ENCODE peak calls at places on chromosomes 7 and 10, in eight cellular contexts. F, Z, O, Q, T, W, K and A are unnamed samples. For H3K4me1, the result is how much of the 10 kb centered on the place peaks cover.

GRCh38 chr7:73668103-73668937 is 689 bp downstream of the VPS37D start:
- DNase-seq in F (no peak), Z (no peak), O (no peak), Q (no peak), T (no peak), W (peak), K (no peak), A (no peak)

GRCh38 chr10:49733866-49734265 is 28.3 kb downstream of the OGDHL start:
- DNase-seq in F (no peak), Z (no peak), O (no peak), Q (no peak), T (no peak), W (no peak), K (no peak), A (peak)

GRCh38 chr10:80486151-80486692 is 32.1 kb downstream of the TSPAN14 start:
- DNase-seq in F (no peak), Z (no peak), O (no peak), Q (no peak), T (no peak), W (peak), K (peak), A (peak)

GRCh38 chr7:114508096-114508495 is 93.5 kb downstream of the FOXP2 start:
- DNase-seq in F (no peak), Z (no peak), O (no peak), Q (no peak), T (no peak), W (no peak), K (no peak), A (no peak)

GRCh38 chr7:119256446-119257131 is 1016.4 kb upstream of the KCND2 start:
- DNase-seq in F (no peak), Z (no peak), O (no peak), Q (no peak), T (no peak), W (no peak), K (no peak), A (no peak)

GRCh38 chr10:111072232-111072631 is 4.6 kb upstream of the ADRA2A start:
- DNase-seq in F (no peak), Z (no peak), O (no peak), Q (no peak), T (no peak), W (no peak), K (no peak), A (no peak)

GRCh38 chr7:257647-257992 is 32.4 kb upstream of the FOXL3 start:
- DNase-seq in F (no peak), Z (no peak), O (no peak), Q (no peak), T (peak), W (no peak), K (no peak), A (no peak)

GRCh38 chr7:41097501-41097900 is 605.4 kb downstream of the INHBA start:
- DNase-seq in F (no peak), Z (no peak), O (no peak), Q (no peak), T (no peak), W (no peak), K (no peak), A (no peak)

GRCh38 chr7:132386249-132386681 is 190.0 kb downstream of the PLXNA4 start:
- DNase-seq in F (peak), Z (no peak), O (peak), Q (no peak), T (peak), W (peak), K (peak), A (no peak)

GRCh38 chr7:50728184-50728583 is 54.5 kb downstream of the GRB10 start:
- DNase-seq in F (no peak), Z (no peak), O (no peak), Q (no peak), T (no peak), W (no peak), K (no peak), A (no peak)

GRCh38 chr7:1106063-1106782 is 18.3 kb downstream of the GPER1 start:
- DNase-seq in F (no peak), Z (no peak), O (no peak), Q (no peak), T (peak), W (peak), K (no peak), A (no peak)

GRCh38 chr10:50577681-50578350 is 45.9 kb downstream of the SGMS1 start:
- DNase-seq in F (peak), Z (peak), O (no peak), Q (no peak), T (no peak), W (peak), K (peak), A (no peak)

GRCh38 chr10:76711374-76711997 is 926.1 kb downstream of the KCNMA1 start:
- DNase-seq in F (no peak), Z (no peak), O (no peak), Q (no peak), T (no peak), W (no peak), K (no peak), A (no peak)

GRCh38 chr7:98073047-98073446 is 33.6 kb upstream of the LMTK2 start:
- DNase-seq in F (no peak), Z (no peak), O (no peak), Q (no peak), T (no peak), W (no peak), K (no peak), A (peak)

GRCh38 chr10:21528452-21529235 is 3.2 kb upstream of the SKIDA1 start:
- DNase-seq in F (no peak), Z (no peak), O (no peak), Q (no peak), T (no peak), W (no peak), K (no peak), A (no peak)

GRCh38 chr10:56561336-56561735 is 200.3 kb upstream of the ZWINT start:
- DNase-seq in F (no peak), Z (no peak), O (no peak), Q (no peak), T (no peak), W (no peak), K (no peak), A (no peak)

GRCh38 chr7:98265841-98266271 is 13.8 kb upstream of the TECPR1 start:
- DNase-seq in F (no peak), Z (no peak), O (no peak), Q (no peak), T (no peak), W (no peak), K (no peak), A (no peak)

GRCh38 chr7:47382200-47382599 is 199.7 kb downstream of the TNS3 start:
- DNase-seq in F (no peak), Z (no peak), O (no peak), Q (no peak), T (no peak), W (no peak), K (peak), A (no peak)

GRCh38 chr7:147833549-147833948 is 757.0 kb upstream of the C7orf33 start:
- DNase-seq in F (no peak), Z (no peak), O (no peak), Q (no peak), T (no peak), W (no peak), K (no peak), A (no peak)

GRCh38 chr10:116670706-116671105 is 50.0 kb downstream of the PNLIPRP2 start:
- DNase-seq in F (no peak), Z (no peak), O (no peak), Q (no peak), T (no peak), W (no peak), K (no peak), A (peak)

GRCh38 chr7:81029523-81029922 is 110.7 kb upstream of the SEMA3C start:
- DNase-seq in F (no peak), Z (no peak), O (no peak), Q (no peak), T (no peak), W (no peak), K (no peak), A (no peak)

GRCh38 chr10:76285012-76285411 is 853.6 kb downstream of the LRMDA start:
- DNase-seq in F (no peak), Z (no peak), O (no peak), Q (no peak), T (no peak), W (no peak), K (no peak), A (no peak)

GRCh38 chr10:86022906-86023305 is 343.7 kb downstream of the GRID1 start:
- DNase-seq in F (no peak), Z (no peak), O (no peak), Q (no peak), T (no peak), W (no peak), K (no peak), A (no peak)

GRCh38 chr7:25858562-25859411 is 293.2 kb upstream of the NFE2L3 start:
- DNase-seq in F (no peak), Z (no peak), O (no peak), Q (no peak), T (no peak), W (no peak), K (no peak), A (no peak)

GRCh38 chr10:11265486-11265885 is 247.8 kb downstream of the CELF2 start:
- DNase-seq in F (no peak), Z (no peak), O (no peak), Q (no peak), T (no peak), W (no peak), K (no peak), A (no peak)

GRCh38 chr7:106604303-106604918 is 56.5 kb downstream of the CCDC71L start:
- DNase-seq in F (no peak), Z (no peak), O (no peak), Q (no peak), T (no peak), W (no peak), K (no peak), A (no peak)

GRCh38 chr7:37445064-37445723 is 3.5 kb downstream of the ELMO1 start:
- DNase-seq in F (peak), Z (no peak), O (no peak), Q (no peak), T (no peak), W (no peak), K (no peak), A (no peak)

GRCh38 chr10:88064608-88065383 is 201.4 kb downstream of the PTEN start:
- DNase-seq in F (peak), Z (peak), O (peak), Q (peak), T (peak), W (peak), K (peak), A (peak)

GRCh38 chr10:132407846-132408278 is 10.9 kb downstream of the PWWP2B start:
- DNase-seq in F (no peak), Z (peak), O (no peak), Q (no peak), T (peak), W (peak), K (peak), A (no peak)

GRCh38 chr7:26101471-26102151 is 50.4 kb upstream of the NFE2L3 start:
- DNase-seq in F (peak), Z (no peak), O (no peak), Q (no peak), T (no peak), W (no peak), K (no peak), A (no peak)

GRCh38 chr10:69685802-69686585 is 55.9 kb downstream of the FAM241B start:
- DNase-seq in F (no peak), Z (no peak), O (peak), Q (no peak), T (peak), W (peak), K (peak), A (no peak)

GRCh38 chr7:84939442-84939841 is 247.4 kb downstream of the SEMA3D start:
- DNase-seq in F (no peak), Z (no peak), O (no peak), Q (no peak), T (no peak), W (peak), K (no peak), A (no peak)

GRCh38 chr7:75699993-75700392 is 38.7 kb downstream of the HIP1 start:
- DNase-seq in F (no peak), Z (no peak), O (no peak), Q (no peak), T (no peak), W (no peak), K (no peak), A (no peak)
- H3K4me1 ChIP-seq in F (under half), Z (under half), O (under half), Q (under half), T (under half), W (under half), K (under half), A (under half)

DNA sequence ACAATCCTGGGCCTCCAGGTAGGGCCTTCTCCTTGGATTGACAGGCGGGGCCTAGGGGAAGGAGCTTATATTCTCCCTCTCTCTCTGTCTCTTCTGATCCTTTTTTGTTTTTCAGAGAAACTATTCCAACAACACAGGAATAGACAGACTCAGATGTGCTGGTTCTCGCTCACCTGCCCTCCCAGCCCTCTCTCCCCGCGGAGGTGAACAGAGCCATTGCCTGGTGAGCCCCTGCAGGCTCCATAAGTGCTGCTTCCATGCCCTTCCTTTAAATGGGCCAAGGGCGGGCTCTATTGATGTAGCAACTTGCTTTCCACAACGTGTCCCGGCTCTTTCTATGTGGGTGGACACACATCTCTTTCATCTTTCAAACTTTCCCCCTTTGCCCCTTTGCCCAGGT is 47.2 kb upstream of the IGFBP3 start:
- DNase-seq in F (no peak), Z (no peak), O (no peak), Q (no peak), T (no peak), W (no peak), K (no peak), A (peak)
- H3K27ac ChIP-seq in F (no peak), Z (no peak), O (no peak), Q (no peak), T (no peak), W (no peak), K (no peak), A (no peak)

DNA sequence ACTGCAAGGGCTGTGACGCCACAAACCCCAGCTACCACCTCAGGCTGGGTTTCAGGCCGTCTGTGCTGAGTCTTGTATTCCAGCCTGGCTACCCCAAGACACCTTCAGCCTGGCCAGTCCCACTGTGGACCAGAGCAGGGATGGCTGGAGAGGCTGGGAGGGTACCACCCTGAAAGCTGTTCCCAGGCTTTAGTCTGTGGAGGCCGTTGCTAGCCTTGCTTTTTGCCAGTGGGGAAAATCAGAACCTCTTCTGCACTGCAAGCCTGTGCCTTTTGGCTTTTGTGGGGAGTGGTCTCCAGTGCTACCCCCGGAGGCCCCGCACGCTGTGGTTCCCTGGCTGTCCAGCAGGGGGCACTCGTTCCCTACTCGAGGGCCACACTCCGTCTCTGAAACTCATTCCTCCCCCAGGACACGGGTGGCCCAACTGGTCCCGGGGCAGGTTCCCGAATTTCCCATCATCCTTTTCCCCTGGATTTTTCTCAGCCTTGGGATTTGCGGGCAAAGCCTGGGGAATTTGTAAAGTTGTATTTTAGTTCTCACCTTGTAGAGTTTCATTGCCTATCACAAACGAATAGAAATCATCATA is 128.4 kb upstream of the BTBD16 start:
- DNase-seq in F (no peak), Z (no peak), O (peak), Q (no peak), T (no peak), W (peak), K (peak), A (no peak)
- H3K4me1 ChIP-seq in F (half or more), Z (half or more), O (half or more), Q (under half), T (half or more), W (under half), K (half or more), A (half or more)

DNA sequence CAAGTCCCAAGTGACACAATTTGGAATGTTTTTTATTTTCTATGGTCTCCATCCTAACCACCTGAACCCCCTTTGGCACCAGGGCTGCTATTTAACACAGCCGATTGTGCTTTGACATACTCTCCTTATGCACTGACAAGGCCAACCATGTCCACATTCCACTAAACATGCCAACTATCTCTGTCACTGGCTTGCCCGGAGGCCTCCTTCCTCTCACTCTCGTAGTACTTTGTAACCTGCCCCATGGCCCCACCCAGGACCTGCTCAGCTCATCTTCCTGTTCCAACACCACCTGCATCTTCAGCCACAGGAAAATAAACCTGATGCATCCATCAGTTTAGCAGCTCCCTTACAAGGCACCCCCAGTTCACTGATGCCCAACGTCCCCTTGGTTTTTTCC is 63.1 kb downstream of the GPAM start:
- DNase-seq in F (no peak), Z (no peak), O (no peak), Q (no peak), T (no peak), W (no peak), K (no peak), A (no peak)
- H3K27ac ChIP-seq in F (no peak), Z (no peak), O (no peak), Q (no peak), T (no peak), W (no peak), K (no peak), A (no peak)

GRCh38 chr10:31942892-31943291 is 14.3 kb upstream of the ARHGAP12 start:
- DNase-seq in F (no peak), Z (no peak), O (no peak), Q (no peak), T (no peak), W (no peak), K (peak), A (no peak)
- H3K4me1 ChIP-seq in F (under half), Z (under half), O (under half), Q (under half), T (under half), W (under half), K (half or more), A (under half)

DNA sequence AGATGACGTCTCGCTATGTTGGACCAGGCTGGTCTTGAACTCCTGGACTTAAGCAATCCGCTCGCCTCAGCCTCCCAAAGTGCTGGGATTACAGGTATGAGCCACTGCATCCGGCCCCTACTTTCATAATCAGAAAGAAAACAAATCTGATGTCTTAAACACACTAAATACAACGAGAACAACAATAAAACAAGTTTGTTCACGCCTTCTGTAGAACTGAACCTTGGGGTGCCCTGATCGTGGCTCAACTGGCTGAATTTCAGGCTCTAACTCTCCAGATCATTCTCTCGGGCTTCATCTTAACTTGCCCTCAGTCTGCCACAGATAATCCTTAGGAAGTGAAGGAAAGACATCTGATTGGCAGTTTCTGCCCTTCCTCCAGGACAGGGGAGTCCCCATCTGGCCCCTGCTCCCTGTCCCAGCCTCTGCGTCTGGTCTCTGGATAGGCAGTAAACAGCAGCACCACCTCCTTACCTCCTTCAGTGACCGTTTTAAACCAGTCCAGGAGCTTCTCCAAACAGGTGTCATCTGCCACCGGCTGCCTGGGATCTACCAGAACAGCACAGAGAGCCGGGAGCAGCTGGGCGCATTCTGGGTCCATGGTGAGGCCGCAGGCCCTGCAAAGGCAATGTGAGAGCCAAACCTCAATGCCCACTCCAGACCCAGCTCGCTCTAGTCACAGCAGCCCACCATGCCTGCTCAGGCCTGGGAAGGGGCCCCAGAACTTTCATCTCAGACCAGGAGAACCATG is 1.3 kb downstream of the BRAT1 start:
- DNase-seq in F (no peak), Z (no peak), O (no peak), Q (no peak), T (peak), W (no peak), K (no peak), A (no peak)
- H3K27ac ChIP-seq in F (no peak), Z (no peak), O (no peak), Q (peak), T (peak), W (no peak), K (peak), A (no peak)

GRCh38 chr10:58994226-58995057 is 182.0 kb upstream of the PHYHIPL start:
- DNase-seq in F (no peak), Z (no peak), O (no peak), Q (no peak), T (no peak), W (no peak), K (no peak), A (no peak)

GRCh38 chr10:58995058-58995596 is 181.3 kb upstream of the PHYHIPL start:
- DNase-seq in F (no peak), Z (no peak), O (no peak), Q (no peak), T (no peak), W (no peak), K (no peak), A (no peak)

GRCh38 chr10:58992830-58993460 is 183.5 kb upstream of the PHYHIPL start:
- DNase-seq in F (no peak), Z (no peak), O (no peak), Q (no peak), T (no peak), W (no peak), K (no peak), A (no peak)

GRCh38 chr10:58991842-58992241 is 184.6 kb upstream of the PHYHIPL start:
- DNase-seq in F (no peak), Z (no peak), O (no peak), Q (no peak), T (no peak), W (no peak), K (no peak), A (no peak)

GRCh38 chr10:58993480-58994221 is 182.8 kb upstream of the PHYHIPL start:
- DNase-seq in F (no peak), Z (no peak), O (no peak), Q (no peak), T (no peak), W (no peak), K (no peak), A (no peak)
- H3K4me1 ChIP-seq in F (under half), Z (under half), O (under half), Q (under half), T (under half), W (under half), K (under half), A (under half)